ENCODE peak calls at places on chromosomes 13 and 19, in ten cellular contexts. W, M, F, B, J, G, Y, I, P and E are unnamed samples.

GRCh38 chr19:6551607-6552450 is 21.0 kb downstream of the TNFSF9 start:
- DNase-seq in W (peak; percentile 45), M (peak; percentile 82), F (no peak), B (no peak), J (peak; percentile 61), G (peak; percentile 70), Y (no peak), I (peak; percentile 74), P (no peak), E (peak; percentile 70)

GRCh38 chr19:6030214-6030507 is 52.2 kb upstream of the RANBP3 start:
- DNase-seq in W (no peak), M (no peak), F (no peak), B (no peak), J (no peak), G (no peak), Y (no peak), I (no peak), P (no peak), E (no peak)

GRCh38 chr13:98923641-98924397 is 54.0 kb downstream of the DOCK9 start:
- DNase-seq in W (no peak), M (no peak), F (no peak), B (no peak), J (no peak), G (no peak), Y (no peak), I (no peak), P (no peak), E (no peak)

GRCh38 chr19:49361438-49362047 is 673 bp downstream of the TEAD2 start:
- DNase-seq in W (peak; percentile 70), M (peak; percentile 72), F (no peak), B (peak; percentile 56), J (peak; percentile 91), G (peak; percentile 79), Y (peak; percentile 92), I (peak; percentile 88), P (no peak), E (no peak)

GRCh38 chr13:51786425-51787010 is 17.4 kb downstream of the DHRS12 start:
- DNase-seq in W (no peak), M (no peak), F (no peak), B (no peak), J (no peak), G (no peak), Y (no peak), I (no peak), P (no peak), E (no peak)

GRCh38 chr13:56720841-56721240 is 419.9 kb upstream of the PRR20A start:
- DNase-seq in W (no peak), M (no peak), F (no peak), B (no peak), J (no peak), G (no peak), Y (no peak), I (no peak), P (no peak), E (no peak)

GRCh38 chr19:3207466-3208242 is 16.8 kb upstream of the CELF5 start:
- DNase-seq in W (no peak), M (peak; percentile 62), F (no peak), B (no peak), J (no peak), G (peak; percentile 51), Y (no peak), I (peak; percentile 60), P (no peak), E (peak; percentile 31)

GRCh38 chr13:28719656-28720055 is 886 bp upstream of the SLC46A3 start:
- DNase-seq in W (no peak), M (no peak), F (no peak), B (no peak), J (no peak), G (no peak), Y (no peak), I (no peak), P (no peak), E (no peak)

GRCh38 chr19:50458396-50459066 is 17.8 kb upstream of the EMC10 start:
- DNase-seq in W (no peak), M (no peak), F (no peak), B (no peak), J (no peak), G (no peak), Y (no peak), I (no peak), P (no peak), E (no peak)

GRCh38 chr13:44617648-44618047 is 41.5 kb upstream of the TSC22D1 start:
- DNase-seq in W (no peak), M (no peak), F (no peak), B (no peak), J (no peak), G (no peak), Y (no peak), I (no peak), P (no peak), E (no peak)

GRCh38 chr13:95020298-95020987 is 280.8 kb downstream of the ABCC4 start:
- DNase-seq in W (no peak), M (no peak), F (no peak), B (no peak), J (no peak), G (no peak), Y (no peak), I (no peak), P (no peak), E (no peak)

GRCh38 chr13:48625396-48626076 is 28.2 kb upstream of the CYSLTR2 start:
- DNase-seq in W (no peak), M (no peak), F (no peak), B (no peak), J (no peak), G (no peak), Y (no peak), I (peak; percentile 21), P (no peak), E (no peak)

GRCh38 chr19:40630571-40631160 is 29.5 kb downstream of the LTBP4 start:
- DNase-seq in W (no peak), M (no peak), F (no peak), B (no peak), J (no peak), G (peak; percentile 16), Y (no peak), I (no peak), P (no peak), E (no peak)

GRCh38 chr13:114230117-114230516 is 4.6 kb upstream of the CDC16 start:
- DNase-seq in W (no peak), M (peak; percentile 43), F (no peak), B (no peak), J (no peak), G (no peak), Y (no peak), I (peak; percentile 28), P (no peak), E (peak; percentile 85)

GRCh38 chr19:37333457-37333856 is 37.4 kb upstream of the ZNF527 start:
- DNase-seq in W (no peak), M (no peak), F (no peak), B (no peak), J (no peak), G (no peak), Y (peak; percentile 42), I (no peak), P (no peak), E (no peak)

GRCh38 chr19:44974809-44975347 is 19.7 kb downstream of the CLPTM1 start:
- DNase-seq in W (no peak), M (no peak), F (no peak), B (no peak), J (no peak), G (no peak), Y (no peak), I (no peak), P (no peak), E (no peak)
- TF ChIP-seq MAX in W (no peak), M (no peak), F (no peak), B (no peak), J (no peak), G (no peak), Y (no peak), I (no peak), P (no peak), E (no peak)

GRCh38 chr19:18741566-18742121 is 49.5 kb downstream of the COMP start:
- DNase-seq in W (peak; percentile 57), M (no peak), F (no peak), B (no peak), J (no peak), G (no peak), Y (no peak), I (no peak), P (no peak), E (no peak)
- TF ChIP-seq MAX in W (peak; percentile 56), M (no peak), F (no peak), B (no peak), J (no peak), G (no peak), Y (no peak), I (peak; percentile 46), P (no peak), E (no peak)

GRCh38 chr13:110319397-110319773 is 12.3 kb downstream of the COL4A2 start:
- DNase-seq in W (no peak), M (no peak), F (no peak), B (no peak), J (no peak), G (no peak), Y (no peak), I (no peak), P (no peak), E (no peak)

GRCh38 chr13:110318920-110319319 is 11.8 kb downstream of the COL4A2 start:
- DNase-seq in W (no peak), M (no peak), F (no peak), B (no peak), J (no peak), G (no peak), Y (no peak), I (no peak), P (no peak), E (no peak)

GRCh38 chr13:110317496-110318195 is 10.6 kb downstream of the COL4A2 start:
- DNase-seq in W (no peak), M (no peak), F (no peak), B (no peak), J (no peak), G (no peak), Y (no peak), I (no peak), P (no peak), E (no peak)

GRCh38 chr13:110320645-110321044 is 13.6 kb downstream of the COL4A2 start:
- DNase-seq in W (no peak), M (no peak), F (no peak), B (no peak), J (no peak), G (no peak), Y (no peak), I (no peak), P (no peak), E (no peak)

GRCh38 chr13:110319774-110320509 is 12.9 kb downstream of the COL4A2 start:
- DNase-seq in W (no peak), M (no peak), F (no peak), B (peak; percentile 70), J (peak; percentile 75), G (no peak), Y (peak; percentile 87), I (no peak), P (no peak), E (no peak)
- TF ChIP-seq MAX in W (no peak), M (no peak), F (no peak), B (peak; percentile 44), J (peak; percentile 44), G (peak; percentile 37), Y (no peak), I (no peak), P (no peak), E (no peak)

GRCh38 chr13:111262715-111263114 is 57.7 kb upstream of the TEX29 start:
- DNase-seq in W (no peak), M (no peak), F (no peak), B (no peak), J (no peak), G (no peak), Y (no peak), I (no peak), P (no peak), E (no peak)
- TF ChIP-seq MAX in W (no peak), M (no peak), F (no peak), B (no peak), J (no peak), G (no peak), Y (no peak), I (no peak), P (no peak), E (no peak)

GRCh38 chr19:1501200-1501595 is 10.2 kb downstream of the REEP6 start:
- DNase-seq in W (no peak), M (no peak), F (no peak), B (no peak), J (no peak), G (no peak), Y (no peak), I (no peak), P (no peak), E (no peak)
- TF ChIP-seq MAX in W (no peak), M (no peak), F (no peak), B (no peak), J (no peak), G (no peak), Y (no peak), I (no peak), P (no peak), E (no peak)